ENCODE peak calls at places on chromosomes 6 and 20, in six cellular contexts. H is amygdala; R is B cell; D is right atrium auricular region; L is CD4-positive, alpha-beta T cell; S is NT2/D1. A is an unnamed sample.

GRCh38 chr20:19964289-19965263 is 52.6 kb upstream of the NAA20 start:
- DNase-seq in R (no peak), L (no peak), H (no peak), D (peak), S (no peak), A (no peak)

GRCh38 chr6:42017021-42017643 is 33.2 kb upstream of the TAF8 start:
- DNase-seq in L (no peak), R (no peak), D (no peak), H (no peak), S (no peak), A (no peak)

GRCh38 chr20:48921883-48922867 is 664 bp downstream of the ARFGEF2 start:
- DNase-seq in D (no peak), H (no peak), S (peak), R (no peak), L (no peak), A (no peak)

GRCh38 chr6:90677440-90677839 is 90.6 kb upstream of the MAP3K7 start:
- DNase-seq in R (no peak), L (no peak), S (no peak), H (no peak), D (no peak), A (no peak)

GRCh38 chr6:35716798-35717197 is 20.0 kb upstream of the ARMC12 start:
- DNase-seq in L (no peak), D (no peak), R (no peak), H (no peak), S (no peak), A (no peak)

GRCh38 chr6:108592371-108593337 is 31.9 kb downstream of the FOXO3 start:
- DNase-seq in R (peak), D (no peak), H (no peak), L (peak), S (no peak), A (no peak)

GRCh38 chr20:13659288-13659687 is 20.6 kb upstream of the TASP1 start:
- DNase-seq in R (peak), L (no peak), H (no peak), D (no peak), S (no peak), A (no peak)

GRCh38 chr6:12598919-12599318 is 117.6 kb upstream of the PHACTR1 start:
- DNase-seq in H (no peak), R (no peak), S (no peak), D (no peak), L (no peak), A (no peak)

GRCh38 chr20:39651645-39652340 is 689.6 kb downstream of the DHX35 start:
- DNase-seq in L (no peak), S (no peak), H (no peak), D (no peak), R (no peak), A (no peak)

GRCh38 chr6:79468116-79468515 is 69.1 kb downstream of the LCA5 start:
- DNase-seq in L (no peak), D (no peak), S (no peak), H (no peak), R (no peak), A (no peak)

GRCh38 chr20:13554706-13555105 is 84.0 kb downstream of the TASP1 start:
- DNase-seq in H (no peak), L (no peak), D (no peak), S (no peak), R (no peak), A (no peak)

GRCh38 chr6:151239603-151240035 is at the start of gene AKAP12:
- DNase-seq in S (peak), D (peak), R (no peak), L (no peak), H (no peak), A (no peak)

GRCh38 chr6:105981002-105981887 is 104.9 kb upstream of the PRDM1 start:
- DNase-seq in D (no peak), S (no peak), R (peak), L (peak), H (no peak), A (peak)

GRCh38 chr20:40687384-40688128 is 1.5 kb downstream of the MAFB start:
- DNase-seq in D (peak), R (no peak), S (no peak), H (no peak), L (no peak), A (peak)

GRCh38 chr6:18118330-18118729 is 4.1 kb downstream of the NHLRC1 start:
- DNase-seq in S (no peak), R (no peak), H (no peak), L (no peak), D (no peak), A (no peak)

GRCh38 chr6:40563111-40563510 is 24.1 kb downstream of the LRFN2 start:
- DNase-seq in R (no peak), S (no peak), H (no peak), L (no peak), D (no peak), A (peak)

GRCh38 chr20:50980071-50980681 is 21.6 kb downstream of the MOCS3 start:
- DNase-seq in R (no peak), S (no peak), D (peak), H (no peak), L (no peak), A (no peak)

GRCh38 chr20:47847882-47848485 is 62.7 kb upstream of the SULF2 start:
- DNase-seq in R (no peak), D (no peak), L (no peak), S (no peak), H (no peak), A (no peak)

GRCh38 chr6:75402296-75402695 is 91.3 kb downstream of the FILIP1 start:
- DNase-seq in H (no peak), L (no peak), D (no peak), S (no peak), R (no peak), A (no peak)

GRCh38 chr6:34730006-34730405 is 27.3 kb upstream of the SNRPC start:
- DNase-seq in S (no peak), R (no peak), H (no peak), L (no peak), D (no peak), A (no peak)

GRCh38 chr6:30763618-30764489 is 19.5 kb upstream of the IER3 start:
- DNase-seq in S (no peak), L (no peak), H (no peak), D (no peak), R (no peak), A (peak)

GRCh38 chr20:61558726-61559125 is 306.7 kb downstream of the CDH4 start:
- DNase-seq in S (no peak), R (no peak), D (no peak), L (no peak), H (no peak), A (peak)

GRCh38 chr6:148851683-148852556 is 105.1 kb downstream of the UST start:
- DNase-seq in L (no peak), H (no peak), D (no peak), R (no peak), S (no peak), A (peak)

GRCh38 chr6:120198033-120198432 is 848.5 kb upstream of the MAN1A1 start:
- DNase-seq in R (no peak), H (no peak), S (no peak), L (no peak), D (no peak), A (peak)